ENCODE peak calls at places on chromosomes 5 and 9, in eight cellular contexts. V is tibial nerve; O is posterior cingulate gyrus; J is amygdala; A is PC-3; B is GM12865; P is neural crest cell; Q is CD4-positive, alpha-beta memory T cell. X is an unnamed sample.
A peak's percentile ranks its signal among the peaks of the same experiment; 100 is the strongest.

GRCh38 chr5:82635561-82636288 is 357.6 kb upstream of the RPS23 start:
- DNase-seq in J (no peak), A (peak; percentile 96), O (no peak), Q (no peak), B (peak; percentile 5), P (no peak), V (no peak), X (no peak)

GRCh38 chr9:98255064-98255577 is 328 bp downstream of the TBC1D2 start:
- DNase-seq in Q (no peak), A (peak; percentile 26), J (no peak), V (no peak), B (no peak), O (no peak), P (no peak), X (no peak)

GRCh38 chr5:154603978-154604679 is 126.1 kb upstream of the HAND1 start:
- DNase-seq in B (peak; percentile 17), O (no peak), V (no peak), A (peak; percentile 20), P (no peak), Q (no peak), J (no peak), X (no peak)

GRCh38 chr5:10856071-10856470 is 95.0 kb upstream of the DAP start:
- DNase-seq in A (no peak), V (no peak), O (no peak), P (no peak), Q (no peak), J (no peak), B (no peak), X (no peak)

GRCh38 chr9:135499326-135500070 is 984 bp upstream of the MRPS2 start:
- DNase-seq in J (peak; percentile 80), A (peak; percentile 73), O (peak; percentile 98), P (peak; percentile 89), V (peak; percentile 94), Q (peak; percentile 83), B (peak; percentile 87), X (peak; percentile 93)

GRCh38 chr5:150487199-150488061 is 20.5 kb upstream of the NDST1 start:
- DNase-seq in B (peak; percentile 56), V (no peak), J (no peak), P (no peak), A (peak; percentile 44), Q (no peak), O (peak; percentile 47), X (no peak)

GRCh38 chr9:81320909-81321482 is 368.4 kb downstream of the TLE1 start:
- DNase-seq in V (no peak), P (no peak), O (no peak), B (no peak), Q (no peak), J (no peak), A (no peak), X (no peak)

GRCh38 chr5:156394642-156395393 is 67.9 kb downstream of the SGCD start:
- DNase-seq in O (no peak), P (no peak), A (no peak), B (no peak), Q (no peak), J (no peak), V (no peak), X (peak; percentile 35)

GRCh38 chr5:86554638-86555037 is 63.1 kb upstream of the COX7C start:
- DNase-seq in B (no peak), P (no peak), V (no peak), J (no peak), Q (no peak), O (no peak), A (peak; percentile 19), X (no peak)

GRCh38 chr5:136084698-136085097 is 47.9 kb upstream of the SMAD5 start:
- DNase-seq in V (no peak), P (no peak), A (no peak), B (no peak), Q (no peak), O (peak; percentile 29), J (no peak), X (peak; percentile 81)

GRCh38 chr5:139131062-139131856 is 66.9 kb downstream of the SIL1 start:
- DNase-seq in P (no peak), B (no peak), Q (no peak), J (no peak), V (no peak), O (peak; percentile 71), A (no peak), X (peak; percentile 57)

GRCh38 chr9:91681461-91682305 is 258.1 kb upstream of the NFIL3 start:
- DNase-seq in B (peak; percentile 67), V (peak; percentile 33), A (peak; percentile 71), P (peak; percentile 81), O (peak; percentile 86), Q (peak; percentile 29), J (peak; percentile 9), X (peak; percentile 77)

GRCh38 chr9:126688617-126689016 is 74.9 kb downstream of the LMX1B start:
- DNase-seq in J (no peak), Q (no peak), P (no peak), V (no peak), A (no peak), B (no peak), O (no peak), X (no peak)

GRCh38 chr9:118455259-118455658 is 751.1 kb downstream of the TLR4 start:
- DNase-seq in B (no peak), J (no peak), O (no peak), P (no peak), A (no peak), V (no peak), Q (no peak), X (no peak)

GRCh38 chr5:180336234-180337020 is 16.7 kb downstream of the GFPT2 start:
- DNase-seq in P (no peak), V (no peak), B (no peak), J (no peak), Q (no peak), A (no peak), O (no peak), X (no peak)

GRCh38 chr5:67409342-67409741 is 212.7 kb upstream of the CD180 start:
- DNase-seq in A (no peak), J (no peak), O (no peak), Q (no peak), P (no peak), B (no peak), V (no peak), X (no peak)

GRCh38 chr5:151357097-151357496 is 9.7 kb upstream of the SLC36A2 start:
- DNase-seq in O (no peak), A (peak; percentile 50), J (no peak), B (no peak), V (no peak), P (no peak), Q (no peak), X (no peak)

GRCh38 chr5:157345067-157345466 is 79.1 kb downstream of the CYFIP2 start:
- DNase-seq in Q (no peak), A (no peak), J (no peak), O (no peak), B (no peak), P (no peak), V (no peak), X (no peak)

GRCh38 chr5:74581988-74582365 is 58.6 kb downstream of the ENC1 start:
- DNase-seq in A (peak; percentile 20), V (no peak), B (no peak), Q (no peak), O (no peak), P (no peak), J (no peak), X (no peak)

GRCh38 chr9:128722380-128723351 is 1.3 kb downstream of the ZDHHC12 start:
- DNase-seq in J (no peak), A (no peak), B (no peak), Q (no peak), V (no peak), O (no peak), P (no peak), X (no peak)

GRCh38 chr5:10601246-10602030 is 37.6 kb downstream of the ANKRD33B start:
- DNase-seq in A (peak; percentile 99), Q (no peak), J (peak; percentile 81), V (peak; percentile 91), B (peak; percentile 57), O (peak; percentile 75), P (no peak), X (peak; percentile 88)

GRCh38 chr5:32522429-32523143 is 62.8 kb upstream of the SUB1 start:
- DNase-seq in O (no peak), P (no peak), B (no peak), V (peak; percentile 20), Q (peak; percentile 63), A (peak; percentile 86), J (no peak), X (peak; percentile 53)

GRCh38 chr5:59069438-59070079 is 486.7 kb downstream of the RAB3C start:
- DNase-seq in Q (no peak), A (peak; percentile 76), V (no peak), J (no peak), B (no peak), O (peak; percentile 16), P (no peak), X (no peak)

GRCh38 chr9:7001571-7001970 is 243.8 kb downstream of the KDM4C start:
- DNase-seq in B (no peak), V (no peak), Q (no peak), O (no peak), J (no peak), A (no peak), P (no peak), X (no peak)

GRCh38 chr5:150322202-150322601 is 19.5 kb upstream of the ARSI start:
- DNase-seq in V (no peak), J (no peak), A (peak; percentile 95), O (no peak), B (no peak), P (no peak), Q (no peak), X (no peak)